ENCODE peak calls at places on chromosomes 3 and 15, in four cellular contexts. S, E, D and J are unnamed samples.

GRCh38 chr3:143653493-143653892 is 194.8 kb downstream of the SLC9A9 start:
- DNase-seq in S (no peak), E (no peak), D (no peak), J (no peak)

GRCh38 chr3:111864821-111865656 is 6.0 kb downstream of the PHLDB2 start:
- DNase-seq in S (no peak), E (no peak), D (no peak), J (no peak)

GRCh38 chr3:13879946-13880810 is at the start of gene WNT7A:
- DNase-seq in S (peak), E (no peak), D (peak), J (no peak)

GRCh38 chr3:95356764-95357501 is 1294.1 kb downstream of the NSUN3 start:
- DNase-seq in S (no peak), E (no peak), D (no peak), J (no peak)

GRCh38 chr15:67146214-67146613 is 80.8 kb downstream of the SMAD3 start:
- DNase-seq in S (no peak), E (no peak), D (peak), J (no peak)

GRCh38 chr15:25242166-25242879 is 196.5 kb downstream of the UBE3A start:
- DNase-seq in S (no peak), E (no peak), D (peak), J (no peak)

GRCh38 chr3:134332344-134332743 is 41.9 kb downstream of the AMOTL2 start:
- DNase-seq in S (no peak), E (no peak), D (no peak), J (no peak)

GRCh38 chr15:96356494-96357455 is 26.3 kb downstream of the NR2F2 start:
- DNase-seq in S (peak), E (peak), D (peak), J (no peak)

GRCh38 chr3:72517804-72518442 is 330.3 kb downstream of the SHQ1 start:
- DNase-seq in S (no peak), E (no peak), D (no peak), J (no peak)

DNA sequence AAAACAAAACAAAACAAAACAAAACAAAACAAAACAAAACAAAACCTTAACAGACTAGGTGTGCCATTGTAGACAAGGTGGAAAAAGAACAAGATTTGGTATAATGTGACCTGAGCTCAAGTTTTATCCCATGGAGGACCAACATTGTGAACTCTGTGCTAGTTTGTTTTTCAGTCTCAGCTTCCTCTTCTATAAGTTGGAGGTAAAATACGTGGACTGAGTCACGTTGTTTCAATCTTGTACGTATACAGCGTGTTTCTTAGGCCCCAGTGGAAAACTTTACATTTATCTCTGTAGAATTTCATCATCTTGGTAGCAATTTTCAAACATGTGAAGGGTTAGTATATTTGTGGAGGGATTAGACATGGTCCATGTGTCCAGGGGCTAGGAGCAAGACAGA is 261.6 kb downstream of the CD47 start:
- DNase-seq in S (no peak), E (no peak), D (no peak), J (no peak)
- H3K4me3 ChIP-seq in S (no peak), E (no peak), D (no peak), J (no peak)

DNA sequence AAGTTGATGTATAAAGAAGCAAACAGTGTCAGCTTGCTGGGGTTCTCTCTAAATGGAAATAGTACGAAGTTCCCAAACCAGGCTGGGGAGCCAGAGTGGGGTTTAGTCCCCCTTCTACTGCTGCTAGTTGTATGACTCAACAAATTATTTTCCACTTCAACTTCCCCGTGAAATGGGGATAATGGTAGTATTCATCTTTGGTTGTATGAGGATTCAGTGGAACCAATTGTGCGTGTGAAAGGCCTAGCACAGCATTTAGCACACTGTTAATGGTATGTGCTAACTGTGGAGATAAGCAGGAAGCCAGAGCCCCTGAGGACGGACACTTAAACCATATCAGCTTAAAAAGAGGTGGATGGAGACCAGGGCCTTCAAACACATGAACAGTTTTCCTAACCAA is 4.2 kb downstream of the SORD start:
- DNase-seq in S (no peak), E (no peak), D (no peak), J (no peak)
- H3K4me3 ChIP-seq in S (no peak), E (no peak), D (no peak), J (no peak)

GRCh38 chr3:69541823-69542264 is 156.0 kb upstream of the FRMD4B start:
- DNase-seq in S (peak), E (no peak), D (no peak), J (no peak)
- H3K4me3 ChIP-seq in S (no peak), E (no peak), D (no peak), J (no peak)

DNA sequence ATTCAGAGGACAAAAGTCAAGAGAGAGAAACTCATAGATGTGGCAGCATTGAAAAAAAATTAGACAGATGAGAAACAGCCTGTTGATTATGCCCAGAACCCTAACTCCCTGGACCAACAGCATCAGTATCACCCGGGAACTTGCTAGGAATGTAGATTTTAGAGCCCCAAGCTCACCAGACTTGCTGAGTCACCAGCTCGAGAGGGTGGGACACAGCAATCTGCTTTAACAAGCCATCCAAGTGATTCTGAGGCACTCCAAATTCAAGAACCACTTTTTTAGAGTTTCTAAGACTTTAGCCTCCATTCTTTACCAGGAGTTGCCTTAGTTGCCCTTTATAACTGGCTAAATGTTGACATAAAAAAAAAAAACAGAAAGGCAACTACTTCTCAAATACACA is 70.9 kb downstream of the CGGBP1 start:
- DNase-seq in S (no peak), E (no peak), D (no peak), J (no peak)
- H3K4me3 ChIP-seq in S (no peak), E (no peak), D (no peak), J (no peak)

GRCh38 chr3:57972421-57973111 is 35.7 kb upstream of the FLNB start:
- DNase-seq in S (no peak), E (no peak), D (no peak), J (no peak)
- H3K4me3 ChIP-seq in S (no peak), E (no peak), D (no peak), J (no peak)

GRCh38 chr15:73369073-73369694 is 426 bp upstream of the HCN4 start:
- DNase-seq in S (no peak), E (no peak), D (no peak), J (no peak)
- H3K4me3 ChIP-seq in S (no peak), E (no peak), D (no peak), J (no peak)

GRCh38 chr3:156551746-156552145 is 3.2 kb downstream of the SSR3 start:
- DNase-seq in S (no peak), E (no peak), D (no peak), J (no peak)

GRCh38 chr3:156548041-156548687 is 6.8 kb downstream of the SSR3 start:
- DNase-seq in S (no peak), E (no peak), D (no peak), J (no peak)

GRCh38 chr3:156552973-156553372 is 1.9 kb downstream of the SSR3 start:
- DNase-seq in S (no peak), E (no peak), D (no peak), J (no peak)

GRCh38 chr3:156553705-156554356 is 1.1 kb downstream of the SSR3 start:
- DNase-seq in S (no peak), E (no peak), D (peak), J (no peak)

GRCh38 chr3:156551261-156551660 is 3.7 kb downstream of the SSR3 start:
- DNase-seq in S (no peak), E (no peak), D (no peak), J (no peak)
- H3K4me3 ChIP-seq in S (no peak), E (peak), D (no peak), J (no peak)

DNA sequence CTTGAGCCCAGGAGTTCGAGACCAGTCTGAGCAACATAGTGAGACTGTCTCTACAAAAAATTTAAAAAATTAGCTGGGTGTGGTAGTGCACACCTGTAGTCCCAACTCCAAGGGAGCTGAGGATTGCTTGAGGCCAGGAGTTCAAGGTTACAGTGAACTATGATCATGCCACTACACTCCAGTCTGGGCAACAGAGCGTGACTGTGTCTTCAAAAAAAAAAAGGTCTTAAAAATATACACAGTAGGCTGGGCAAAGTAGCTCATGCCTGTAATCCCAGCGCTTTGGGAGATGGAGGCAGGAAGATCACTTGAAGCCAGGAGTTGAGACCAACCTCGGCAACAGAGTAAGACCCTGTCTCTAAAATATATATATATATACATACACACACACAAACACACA is 11.2 kb upstream of the CAMK1 start:
- DNase-seq in S (no peak), E (no peak), D (no peak), J (no peak)
- H3K4me3 ChIP-seq in S (no peak), E (no peak), D (no peak), J (no peak)